ENCODE peak calls at places on chromosomes 3 and 15, in five cellular contexts. M, Y, R, J and K are unnamed samples.
A peak's percentile ranks its signal among the peaks of the same experiment; 100 is the strongest.

GRCh38 chr15:91865903-91866302 is 12.4 kb downstream of the SLCO3A1 start:
- DNase-seq in J (no peak), R (no peak), Y (no peak), M (no peak), K (peak; percentile 40)

GRCh38 chr3:169026543-169027181 is 636.9 kb downstream of the MECOM start:
- DNase-seq in R (no peak), Y (no peak), M (no peak), J (no peak), K (peak; percentile 92)

GRCh38 chr3:73353661-73354217 is 271.0 kb downstream of the PDZRN3 start:
- DNase-seq in Y (no peak), J (no peak), M (no peak), R (no peak), K (peak; percentile 6)

GRCh38 chr15:88663216-88663615 is 24.4 kb downstream of the ISG20 start:
- DNase-seq in M (no peak), Y (no peak), R (no peak), J (no peak), K (no peak)

GRCh38 chr3:17088602-17089313 is 204.0 kb downstream of the PLCL2 start:
- DNase-seq in J (no peak), M (no peak), R (no peak), Y (no peak), K (no peak)

GRCh38 chr3:184796954-184797353 is 15.0 kb upstream of the VPS8 start:
- DNase-seq in Y (no peak), M (no peak), R (no peak), J (no peak), K (no peak)

GRCh38 chr15:75091814-75092213 is 68.4 kb downstream of the PPCDC start:
- DNase-seq in J (no peak), M (no peak), Y (peak; percentile 82), R (no peak), K (no peak)

GRCh38 chr15:99143230-99143629 is 38.4 kb downstream of the SYNM start:
- DNase-seq in R (no peak), M (no peak), Y (no peak), J (no peak), K (no peak)

GRCh38 chr3:194772241-194773000 is 86.7 kb downstream of the FAM43A start:
- DNase-seq in Y (no peak), M (no peak), R (no peak), J (no peak), K (no peak)

GRCh38 chr3:67278015-67278618 is 280.0 kb downstream of the KBTBD8 start:
- DNase-seq in M (no peak), J (no peak), Y (no peak), R (no peak), K (no peak)

GRCh38 chr15:39181348-39181747 is 399.5 kb upstream of the THBS1 start:
- DNase-seq in J (no peak), Y (no peak), R (no peak), M (no peak), K (no peak)

GRCh38 chr15:85504739-85505676 is 124.6 kb downstream of the AKAP13 start:
- DNase-seq in J (peak; percentile 56), M (peak; percentile 49), Y (no peak), R (peak; percentile 24), K (peak; percentile 74)

GRCh38 chr3:30810617-30811016 is 83.8 kb downstream of the GADL1 start:
- DNase-seq in R (peak; percentile 1), M (no peak), Y (no peak), J (no peak), K (no peak)

GRCh38 chr3:10310578-10310977 is 10.3 kb downstream of the SEC13 start:
- DNase-seq in Y (no peak), M (no peak), R (no peak), J (no peak), K (peak; percentile 75)

GRCh38 chr15:91891101-91891500 is 37.6 kb downstream of the SLCO3A1 start:
- DNase-seq in J (no peak), R (no peak), Y (no peak), M (no peak), K (no peak)

GRCh38 chr3:98612996-98613517 is 19.6 kb upstream of the CPOX start:
- DNase-seq in Y (peak; percentile 96), R (no peak), J (no peak), M (no peak), K (no peak)

GRCh38 chr3:58608648-58609047 is 31.5 kb upstream of the FAM107A start:
- DNase-seq in R (no peak), Y (no peak), J (no peak), M (no peak), K (no peak)

GRCh38 chr3:184631339-184631965 is 69.9 kb downstream of the EPHB3 start:
- DNase-seq in M (no peak), Y (no peak), J (no peak), R (no peak), K (no peak)

GRCh38 chr3:52483577-52484495 is 11.3 kb upstream of the STAB1 start:
- DNase-seq in J (no peak), R (no peak), M (no peak), Y (no peak), K (peak; percentile 68)

GRCh38 chr3:52480768-52481715 is 14.1 kb upstream of the STAB1 start:
- DNase-seq in R (no peak), Y (no peak), M (no peak), J (no peak), K (no peak)

GRCh38 chr3:52483081-52483480 is 12.1 kb upstream of the STAB1 start:
- DNase-seq in M (no peak), R (no peak), J (no peak), Y (no peak), K (no peak)

GRCh38 chr3:52479876-52480575 is 15.1 kb upstream of the STAB1 start:
- DNase-seq in J (no peak), Y (no peak), R (no peak), M (no peak), K (no peak)

GRCh38 chr3:52481819-52482521 is 13.2 kb upstream of the STAB1 start:
- DNase-seq in Y (no peak), J (peak; percentile 60), R (peak; percentile 72), M (peak; percentile 12), K (peak; percentile 4)
- TF ChIP-seq RCOR1 in Y (no peak), J (no peak), R (no peak), M (no peak), K (no peak)

GRCh38 chr3:179493260-179493659 is 42.0 kb upstream of the GNB4 start:
- DNase-seq in R (no peak), M (no peak), J (no peak), Y (no peak), K (no peak)
- TF ChIP-seq RCOR1 in R (no peak), M (no peak), J (no peak), Y (no peak), K (no peak)

DNA sequence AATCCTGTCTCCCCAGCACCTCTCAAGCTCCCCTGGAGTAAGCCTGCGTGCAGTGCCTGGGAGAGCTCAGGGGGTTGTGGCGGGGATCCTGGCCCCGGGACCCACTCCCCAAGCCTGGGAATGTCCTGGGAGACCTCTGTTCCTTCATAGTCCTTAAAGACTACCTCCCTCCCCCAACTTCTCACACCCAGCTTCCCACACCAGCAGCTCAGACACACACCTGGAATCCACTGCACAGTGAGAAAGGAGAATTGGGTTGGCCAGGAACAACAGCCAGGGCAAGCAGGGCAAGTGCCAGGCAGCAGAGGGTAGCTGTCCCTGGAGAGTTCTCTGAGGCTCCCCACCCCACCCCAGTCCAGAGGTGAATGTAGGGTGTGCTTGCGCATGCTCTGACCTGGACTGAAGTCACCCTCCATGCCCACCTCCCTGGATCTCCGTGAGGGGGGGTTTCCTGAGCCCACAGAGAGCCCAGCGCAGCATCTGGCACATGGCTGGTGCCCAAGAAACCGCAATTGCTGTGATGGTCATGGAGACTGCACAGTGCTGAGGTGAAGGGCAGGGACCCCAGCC is 22.2 kb downstream of the PSTPIP1 start:
- DNase-seq in J (no peak), M (no peak), Y (no peak), R (no peak), K (no peak)
- TF ChIP-seq RCOR1 in J (no peak), M (no peak), Y (no peak), R (no peak), K (no peak)

GRCh38 chr15:70508561-70509281 is 254.6 kb downstream of the UACA start:
- DNase-seq in Y (no peak), J (no peak), M (peak; percentile 99), R (no peak), K (peak; percentile 88)
- TF ChIP-seq RCOR1 in Y (no peak), J (no peak), M (no peak), R (no peak), K (no peak)